ENCODE peak calls at places on chromosomes 3 and 15, in four cellular contexts. S is H9, A is IMR-90, J is mesenchymal stem cell. H is an unnamed sample. For H3K4me1, the result is how much of the 10 kb centered on the place peaks cover.

GRCh38 chr15:38888701-38889154 is 324.1 kb upstream of the RASGRP1 start:
- DNase-seq in A (no peak), J (no peak), S (no peak), H (no peak)

GRCh38 chr15:69757186-69757585 is 304.6 kb downstream of the RPLP1 start:
- DNase-seq in S (no peak), J (no peak), A (peak), H (no peak)

GRCh38 chr3:81743096-81744025 is 18.1 kb downstream of the GBE1 start:
- DNase-seq in A (peak), S (no peak), J (peak), H (no peak)

GRCh38 chr3:37032961-37033360 is 39.6 kb downstream of the MLH1 start:
- DNase-seq in S (no peak), A (peak), J (no peak), H (no peak)

GRCh38 chr3:24550588-24550987 is 55.9 kb upstream of the THRB start:
- DNase-seq in J (peak), S (no peak), A (no peak), H (no peak)

GRCh38 chr3:120174811-120175210 is 80.6 kb upstream of the GSK3B start:
- DNase-seq in J (no peak), A (no peak), S (no peak), H (no peak)

GRCh38 chr3:76570436-76571057 is 469.4 kb upstream of the ROBO2 start:
- DNase-seq in J (peak), S (no peak), A (peak), H (no peak)

GRCh38 chr3:168424059-168424765 is 328.5 kb upstream of the GOLIM4 start:
- DNase-seq in A (peak), S (no peak), J (peak), H (no peak)

GRCh38 chr15:77544162-77544561 is 88.5 kb downstream of the LINGO1 start:
- DNase-seq in S (no peak), J (no peak), A (no peak), H (no peak)

GRCh38 chr3:12943124-12944021 is 102.0 kb upstream of the RPL32 start:
- DNase-seq in A (no peak), J (no peak), S (no peak), H (no peak)

GRCh38 chr15:92797168-92798052 is 102.7 kb upstream of the CHD2 start:
- DNase-seq in J (peak), S (no peak), A (peak), H (peak)
- H2AK5ac ChIP-seq in J (no peak), S (no peak), A (peak), H (no peak)

DNA sequence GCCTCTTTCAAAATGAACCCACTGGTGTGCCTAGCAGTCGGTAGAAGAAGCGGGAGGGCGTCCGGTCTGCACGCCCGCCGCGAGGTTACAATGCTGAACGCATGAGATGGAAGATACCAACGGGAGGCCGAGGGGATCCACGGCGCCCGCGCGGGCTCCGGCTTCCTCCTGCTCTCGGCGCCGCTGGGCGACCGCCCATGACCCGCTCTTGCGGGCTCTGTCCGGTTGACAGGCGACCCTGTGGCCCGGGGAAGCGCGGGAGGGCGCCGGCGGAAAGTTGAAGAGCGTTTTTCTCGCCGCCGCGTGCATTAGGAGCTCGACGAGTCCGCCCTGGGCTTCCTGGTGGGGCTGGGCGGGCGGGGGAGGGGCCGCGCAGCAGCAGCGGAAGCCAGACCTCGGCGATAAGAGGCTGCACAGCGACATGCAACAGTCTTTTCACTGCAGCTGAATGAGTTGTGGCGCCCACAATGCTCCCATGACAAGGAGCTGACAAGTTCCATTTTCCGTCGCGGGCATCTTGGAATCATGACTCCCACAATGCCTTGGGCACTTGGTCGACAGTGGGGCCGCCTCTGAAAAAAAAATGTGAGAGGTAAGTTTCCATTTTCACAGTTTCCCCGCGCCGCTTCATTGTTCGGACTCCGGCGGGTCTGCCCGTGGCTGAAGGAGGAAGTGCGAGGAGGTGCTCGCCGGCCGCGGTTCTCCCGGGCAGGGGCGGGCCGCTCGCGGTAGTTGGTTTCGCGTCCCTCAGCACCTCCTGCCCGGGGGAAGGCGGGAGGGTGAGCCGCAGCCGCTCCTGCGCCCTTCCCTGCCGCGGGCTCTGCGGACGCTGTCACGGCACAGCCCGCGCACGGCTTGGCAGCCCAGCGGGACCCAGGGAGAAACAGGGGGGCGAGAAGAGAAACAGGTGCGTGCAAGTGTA is at the start of gene MBNL1:
- DNase-seq in J (peak), S (peak), A (peak), H (peak)
- H3K4me1 ChIP-seq in J (under half), S (under half), A (under half), H (under half)

GRCh38 chr3:59423707-59424106 is 373.9 kb upstream of the CFAP20DC start:
- DNase-seq in S (no peak), J (no peak), A (no peak), H (no peak)

GRCh38 chr3:59425942-59426341 is 376.1 kb upstream of the CFAP20DC start:
- DNase-seq in S (no peak), A (no peak), J (no peak), H (no peak)

GRCh38 chr3:59426851-59427565 is 377.2 kb upstream of the CFAP20DC start:
- DNase-seq in J (peak), S (no peak), A (peak), H (no peak)

GRCh38 chr3:59424268-59425010 is 374.6 kb upstream of the CFAP20DC start:
- DNase-seq in S (no peak), A (peak), J (peak), H (no peak)

GRCh38 chr3:59425371-59425770 is 375.5 kb upstream of the CFAP20DC start:
- DNase-seq in A (peak), J (peak), S (no peak), H (no peak)
- H3K9ac ChIP-seq in A (peak), J (peak), S (no peak), H (no peak)

GRCh38 chr3:27712136-27713065 is 9.7 kb downstream of the EOMES start:
- DNase-seq in S (peak), J (peak), A (peak), H (no peak)
- H2AK5ac ChIP-seq in S (no peak), J (no peak), A (no peak), H (no peak)

GRCh38 chr3:136617123-136617700 is 135.0 kb downstream of the STAG1 start:
- DNase-seq in J (no peak), A (no peak), S (no peak), H (no peak)
- H3K4me1 ChIP-seq in J (under half), A (under half), S (under half), H (under half)

GRCh38 chr15:45618813-45619212 is 16.0 kb upstream of the SQOR start:
- DNase-seq in S (no peak), A (no peak), J (no peak), H (no peak)
- H3K9ac ChIP-seq in S (no peak), A (no peak), J (no peak), H (no peak)